ENCODE peak calls at places on chromosomes 5 and 9, in six cellular contexts. P is myocyte; N is DND-41; X is central memory CD4-positive, alpha-beta T cell; R is NCI-H1105; V is kidney epithelial cell. S is an unnamed sample.

GRCh38 chr9:426976-427375 is 212.3 kb downstream of the DOCK8 start:
- DNase-seq in P (no peak), N (no peak), X (no peak), R (no peak), V (no peak), S (no peak)

GRCh38 chr9:13513262-13513661 is 233.8 kb upstream of the MPDZ start:
- DNase-seq in P (no peak), N (no peak), X (no peak), R (no peak), V (no peak), S (no peak)

GRCh38 chr5:150214289-150214688 is 24.4 kb downstream of the SLC6A7 start:
- DNase-seq in P (no peak), N (no peak), X (no peak), R (no peak), V (no peak), S (no peak)

GRCh38 chr5:65356274-65356673 is 125.4 kb downstream of the ADAMTS6 start:
- DNase-seq in P (peak), N (no peak), X (no peak), R (no peak), V (no peak), S (peak)

GRCh38 chr5:122101636-122102285 is 23.7 kb upstream of the LOX start:
- DNase-seq in P (peak), N (no peak), X (no peak), R (peak), V (no peak), S (peak)

GRCh38 chr5:146426853-146427618 is 20.1 kb upstream of the TCERG1 start:
- DNase-seq in P (peak), N (no peak), X (peak), R (peak), V (no peak), S (peak)

GRCh38 chr9:116362493-116362892 is 208.9 kb downstream of the PAPPA start:
- DNase-seq in P (no peak), N (no peak), X (no peak), R (no peak), V (no peak), S (no peak)

GRCh38 chr5:178346607-178347334 is 114.2 kb upstream of the PHYKPL start:
- DNase-seq in P (no peak), N (no peak), X (no peak), R (no peak), V (no peak), S (no peak)

GRCh38 chr9:17004500-17004899 is 130.3 kb upstream of the CNTLN start:
- DNase-seq in P (peak), N (no peak), X (no peak), R (no peak), V (peak), S (peak)

GRCh38 chr9:32918628-32919027 is 82.8 kb downstream of the APTX start:
- DNase-seq in P (no peak), N (no peak), X (no peak), R (no peak), V (no peak), S (no peak)

GRCh38 chr5:2184563-2185540 is 302.1 kb upstream of the IRX4 start:
- DNase-seq in P (no peak), N (no peak), X (no peak), R (no peak), V (no peak), S (no peak)

GRCh38 chr5:177339107-177339638 is 12.3 kb downstream of the LMAN2 start:
- DNase-seq in P (no peak), N (no peak), X (no peak), R (no peak), V (no peak), S (no peak)

GRCh38 chr5:137199201-137199600 is 299.9 kb downstream of the SPOCK1 start:
- DNase-seq in P (no peak), N (no peak), X (no peak), R (no peak), V (no peak), S (no peak)

GRCh38 chr9:127097683-127098082 is 24.8 kb downstream of the ANGPTL2 start:
- DNase-seq in P (no peak), N (no peak), X (no peak), R (no peak), V (no peak), S (no peak)

GRCh38 chr9:69180670-69181069 is 6.6 kb downstream of the TJP2 start:
- DNase-seq in P (peak), N (no peak), X (peak), R (no peak), V (peak), S (peak)